ENCODE peak calls at places on chromosomes 4 and X, in five cellular contexts. P, M, H, Z and E are unnamed samples.

GRCh38 chrX:65406532-65406931 is 128.1 kb downstream of the LAS1L start:
- DNase-seq in P (no peak), M (peak; percentile 24), H (no peak), Z (no peak), E (no peak)

GRCh38 chrX:54208531-54208930 is 25.5 kb upstream of the FAM120C start:
- DNase-seq in P (no peak), M (peak; percentile 42), H (no peak), Z (no peak), E (no peak)

GRCh38 chr4:2072971-2073807 is 14.1 kb downstream of the NAT8L start:
- DNase-seq in P (peak; percentile 12), M (no peak), H (no peak), Z (no peak), E (no peak)

GRCh38 chr4:26267087-26267486 is 53.7 kb upstream of the RBPJ start:
- DNase-seq in P (no peak), M (peak; percentile 70), H (no peak), Z (peak; percentile 7), E (no peak)

GRCh38 chrX:71992711-71993110 is 82.1 kb downstream of the NHSL2 start:
- DNase-seq in P (no peak), M (no peak), H (no peak), Z (no peak), E (no peak)

GRCh38 chr4:85166318-85166717 is 199.8 kb upstream of the WDFY3 start:
- DNase-seq in P (no peak), M (no peak), H (no peak), Z (no peak), E (no peak)

GRCh38 chr4:83356899-83357661 is 22.4 kb upstream of the HPSE start:
- DNase-seq in P (no peak), M (peak; percentile 91), H (peak; percentile 35), Z (no peak), E (peak; percentile 81)

GRCh38 chrX:56763556-56764152 is 34.6 kb downstream of the NBDY start:
- DNase-seq in P (no peak), M (no peak), H (no peak), Z (no peak), E (peak; percentile 94)

GRCh38 chrX:85996555-85996954 is 50.8 kb downstream of the CHM start:
- DNase-seq in P (no peak), M (no peak), H (no peak), Z (no peak), E (no peak)

GRCh38 chrX:137695405-137695804 is 129.5 kb downstream of the ZIC3 start:
- DNase-seq in P (no peak), M (no peak), H (no peak), Z (no peak), E (no peak)

GRCh38 chr4:663438-664428 is 10.3 kb downstream of the ATP5ME start:
- DNase-seq in P (peak; percentile 94), M (no peak), H (no peak), Z (peak; percentile 16), E (no peak)

GRCh38 chrX:69307029-69307428 is 141.8 kb upstream of the PJA1 start:
- DNase-seq in P (no peak), M (no peak), H (no peak), Z (no peak), E (no peak)